ENCODE peak calls at places on chromosomes 16 and 17, in five cellular contexts. One of them, this sample, is unnamed.

GRCh38 chr16:20938426-20938825 is 37.9 kb downstream of the LYRM1 start:
- DNase-seq in H1: no peak
- DNase-seq in HepG2: no peak
- DNase-seq in GM12891: no peak
- DNase-seq in K562: no peak
- DNase-seq in this sample: no peak

GRCh38 chr17:60169921-60170817 is 20.4 kb downstream of the CA4 start:
- DNase-seq in K562: peak
- DNase-seq in H1: no peak
- DNase-seq in GM12891: no peak
- DNase-seq in HepG2: peak
- DNase-seq in this sample: no peak

GRCh38 chr16:57999971-58000705 is at the start of gene ZNF319:
- DNase-seq in GM12891: peak
- DNase-seq in HepG2: no peak
- DNase-seq in K562: peak
- DNase-seq in H1: peak
- DNase-seq in this sample: peak

GRCh38 chr17:40903129-40903847 is 18.2 kb upstream of the KRT20 start:
- DNase-seq in HepG2: peak
- DNase-seq in K562: peak
- DNase-seq in H1: no peak
- DNase-seq in GM12891: no peak
- DNase-seq in this sample: no peak

GRCh38 chr16:74735554-74735953 is 34.9 kb upstream of the MLKL start:
- DNase-seq in HepG2: no peak
- DNase-seq in K562: no peak
- DNase-seq in H1: no peak
- DNase-seq in GM12891: no peak
- DNase-seq in this sample: no peak

GRCh38 chr17:79633154-79633553 is 22.3 kb upstream of the RBFOX3 start:
- DNase-seq in HepG2: no peak
- DNase-seq in K562: no peak
- DNase-seq in H1: peak
- DNase-seq in GM12891: no peak
- DNase-seq in this sample: peak

GRCh38 chr16:23378256-23378655 is 74.7 kb downstream of the COG7 start:
- DNase-seq in K562: no peak
- DNase-seq in GM12891: no peak
- DNase-seq in HepG2: no peak
- DNase-seq in H1: no peak
- DNase-seq in this sample: no peak

GRCh38 chr16:17294856-17295255 is 175.9 kb downstream of the XYLT1 start:
- DNase-seq in H1: no peak
- DNase-seq in K562: no peak
- DNase-seq in HepG2: no peak
- DNase-seq in GM12891: no peak
- DNase-seq in this sample: no peak

GRCh38 chr17:146546-146945 is 9.2 kb downstream of the SCGB1C2 start:
- DNase-seq in K562: no peak
- DNase-seq in GM12891: no peak
- DNase-seq in H1: no peak
- DNase-seq in HepG2: no peak
- DNase-seq in this sample: no peak

GRCh38 chr17:75049057-75049456 is 2.0 kb downstream of the KCTD2 start:
- DNase-seq in H1: no peak
- DNase-seq in K562: peak
- DNase-seq in GM12891: no peak
- DNase-seq in HepG2: peak
- DNase-seq in this sample: no peak

GRCh38 chr17:75048396-75048933 is 1.4 kb downstream of the KCTD2 start:
- DNase-seq in HepG2: no peak
- DNase-seq in K562: no peak
- DNase-seq in GM12891: no peak
- DNase-seq in H1: no peak
- DNase-seq in this sample: no peak

GRCh38 chr17:75047398-75048098 is 523 bp downstream of the KCTD2 start:
- DNase-seq in GM12891: no peak
- DNase-seq in HepG2: no peak
- DNase-seq in K562: peak
- DNase-seq in H1: no peak
- DNase-seq in this sample: no peak

GRCh38 chr17:75044716-75045115 is 2.1 kb downstream of the ATP5PD start:
- DNase-seq in H1: no peak
- DNase-seq in HepG2: no peak
- DNase-seq in K562: no peak
- DNase-seq in GM12891: no peak
- DNase-seq in this sample: no peak

GRCh38 chr17:75046583-75047289 is at the start of the genes ATP5PD and KCTD2:
- DNase-seq in GM12891: peak
- DNase-seq in K562: peak
- DNase-seq in H1: peak
- DNase-seq in HepG2: peak
- DNase-seq in this sample: peak
- TF ChIP-seq POLR2A in GM12891: peak
- TF ChIP-seq POLR2A in K562: peak
- TF ChIP-seq POLR2A in H1: peak
- TF ChIP-seq POLR2A in HepG2: peak
- TF ChIP-seq POLR2A in this sample: peak

GRCh38 chr17:67212716-67213417 is 32.1 kb downstream of the HELZ start:
- DNase-seq in GM12891: no peak
- DNase-seq in H1: no peak
- DNase-seq in K562: no peak
- DNase-seq in HepG2: no peak
- DNase-seq in this sample: no peak
- TF ChIP-seq TAF1 in GM12891: no peak
- TF ChIP-seq TAF1 in H1: no peak
- TF ChIP-seq TAF1 in K562: no peak
- TF ChIP-seq TAF1 in HepG2: no peak
- TF ChIP-seq TAF1 in this sample: no peak

GRCh38 chr16:788399-789126 is at the start of gene CHTF18:
- DNase-seq in HepG2: peak
- DNase-seq in K562: peak
- DNase-seq in H1: peak
- DNase-seq in GM12891: peak
- DNase-seq in this sample: peak
- TF ChIP-seq POLR2A in HepG2: peak
- TF ChIP-seq POLR2A in K562: peak
- TF ChIP-seq POLR2A in H1: no peak
- TF ChIP-seq POLR2A in GM12891: no peak
- TF ChIP-seq POLR2A in this sample: no peak

DNA sequence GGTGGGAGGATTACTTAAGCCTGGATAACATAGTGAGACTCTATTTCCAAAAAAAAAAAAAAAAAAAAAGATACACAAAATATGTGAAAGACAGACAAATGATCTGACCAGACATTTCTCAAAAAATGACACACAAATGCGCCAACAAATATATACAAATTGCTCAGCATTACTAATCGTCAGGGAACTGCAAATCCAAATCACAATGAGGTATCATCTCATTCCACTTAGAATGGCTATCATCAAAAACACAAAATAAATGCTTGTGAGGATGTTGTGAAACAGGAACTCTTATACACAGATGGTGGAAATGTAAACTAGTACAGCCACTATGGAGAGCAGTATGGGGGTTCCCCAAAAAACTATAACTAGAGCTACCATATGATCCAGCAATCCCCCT is 62.4 kb downstream of the STX8 start:
- DNase-seq in H1: no peak
- DNase-seq in GM12891: no peak
- DNase-seq in K562: no peak
- DNase-seq in HepG2: no peak
- DNase-seq in this sample: no peak
- TF ChIP-seq TAF1 in H1: no peak
- TF ChIP-seq TAF1 in GM12891: no peak
- TF ChIP-seq TAF1 in K562: no peak
- TF ChIP-seq TAF1 in HepG2: no peak
- TF ChIP-seq TAF1 in this sample: no peak

DNA sequence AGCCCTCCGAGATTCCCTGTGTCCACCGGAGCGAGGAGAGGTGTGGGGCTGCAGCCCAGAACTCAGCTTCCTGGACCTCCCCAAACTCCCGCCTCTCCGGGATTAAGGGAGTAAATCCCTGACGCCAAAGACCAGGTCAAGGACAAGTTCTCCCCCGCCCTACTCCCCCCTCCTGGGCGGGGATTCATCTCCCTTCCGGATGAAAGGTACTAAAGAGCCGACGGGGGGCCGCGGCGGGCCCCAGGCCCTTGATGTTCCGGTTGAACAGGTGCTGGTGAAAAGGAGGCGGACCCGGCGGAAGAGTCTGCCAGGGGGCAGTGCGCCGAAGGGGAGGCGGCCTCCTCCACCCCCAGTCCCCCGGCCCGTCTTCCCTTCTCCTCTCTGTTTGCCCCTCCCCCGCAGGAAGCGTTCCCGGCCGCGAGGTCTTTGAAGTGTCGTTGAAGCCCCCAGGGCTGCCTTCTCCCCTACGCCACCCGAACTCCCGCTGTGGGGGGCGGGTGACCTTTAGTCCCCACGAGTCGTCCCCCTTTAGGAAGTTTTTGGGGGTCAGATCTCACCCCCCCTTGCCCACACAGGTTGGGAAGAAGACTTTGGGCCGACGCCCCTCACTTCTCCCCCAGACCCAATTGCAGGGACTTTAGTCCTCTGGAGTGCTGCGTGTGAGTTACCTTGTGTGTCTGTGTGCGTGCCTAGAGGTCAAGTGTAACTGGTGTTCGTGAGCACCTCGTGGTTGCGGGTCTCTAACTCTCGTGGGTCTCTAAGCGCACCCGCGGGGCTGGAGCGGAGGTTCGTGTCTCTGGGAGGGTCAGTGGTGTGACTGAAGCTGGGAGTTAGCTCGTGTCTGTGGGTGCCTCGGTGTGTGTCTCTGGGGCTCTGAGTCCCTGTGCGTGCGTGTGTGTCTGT is 1.1 kb upstream of the MLLT6 start:
- DNase-seq in K562: peak
- DNase-seq in HepG2: peak
- DNase-seq in H1: peak
- DNase-seq in GM12891: peak
- DNase-seq in this sample: peak
- TF ChIP-seq POLR2A in K562: peak
- TF ChIP-seq POLR2A in HepG2: peak
- TF ChIP-seq POLR2A in H1: no peak
- TF ChIP-seq POLR2A in GM12891: peak
- TF ChIP-seq POLR2A in this sample: peak

GRCh38 chr16:50588276-50588675 is 40.1 kb downstream of the NKD1 start:
- DNase-seq in H1: no peak
- DNase-seq in GM12891: no peak
- DNase-seq in HepG2: no peak
- DNase-seq in K562: no peak
- DNase-seq in this sample: no peak

GRCh38 chr16:50587543-50587942 is 39.3 kb downstream of the NKD1 start:
- DNase-seq in GM12891: no peak
- DNase-seq in HepG2: no peak
- DNase-seq in K562: no peak
- DNase-seq in H1: no peak
- DNase-seq in this sample: no peak

GRCh38 chr16:50583211-50583610 is 35.0 kb downstream of the NKD1 start:
- DNase-seq in GM12891: no peak
- DNase-seq in K562: no peak
- DNase-seq in HepG2: no peak
- DNase-seq in H1: no peak
- DNase-seq in this sample: no peak

GRCh38 chr16:50584033-50584722 is 36.0 kb downstream of the NKD1 start:
- DNase-seq in H1: no peak
- DNase-seq in GM12891: no peak
- DNase-seq in K562: peak
- DNase-seq in HepG2: no peak
- DNase-seq in this sample: no peak

GRCh38 chr16:50585331-50585776 is 37.2 kb downstream of the NKD1 start:
- DNase-seq in K562: no peak
- DNase-seq in H1: no peak
- DNase-seq in HepG2: no peak
- DNase-seq in GM12891: no peak
- DNase-seq in this sample: no peak
- TF ChIP-seq TAF1 in K562: no peak
- TF ChIP-seq TAF1 in H1: no peak
- TF ChIP-seq TAF1 in HepG2: no peak
- TF ChIP-seq TAF1 in GM12891: no peak
- TF ChIP-seq TAF1 in this sample: no peak

This sample was measured in GM12892.